ENCODE peak calls at places on chromosome 2, in four cellular contexts. X, A, U and N are unnamed samples.

GRCh38 chr2:36530178-36530982 is 67.6 kb downstream of the FEZ2 start:
- DNase-seq in X (no peak), A (no peak), U (peak), N (no peak)

GRCh38 chr2:36416370-36417165 is 61.0 kb downstream of the CRIM1 start:
- DNase-seq in X (no peak), A (no peak), U (peak), N (no peak)

GRCh38 chr2:45412754-45413379 is 198.2 kb downstream of the SRBD1 start:
- DNase-seq in X (no peak), A (no peak), U (peak), N (no peak)

GRCh38 chr2:20401495-20401855 is 45.4 kb upstream of the RHOB start:
- DNase-seq in X (no peak), A (no peak), U (no peak), N (no peak)

GRCh38 chr2:220103596-220103995 is 476.2 kb downstream of the SLC4A3 start:
- DNase-seq in X (no peak), A (no peak), U (no peak), N (no peak)

GRCh38 chr2:99974966-99975365 is 167.4 kb downstream of the AFF3 start:
- DNase-seq in X (no peak), A (no peak), U (peak), N (no peak)

GRCh38 chr2:128473175-128474013 is 154.7 kb upstream of the HS6ST1 start:
- DNase-seq in X (peak), A (peak), U (peak), N (peak)

GRCh38 chr2:71789556-71790219 is 336.3 kb downstream of the DYSF start:
- DNase-seq in X (no peak), A (no peak), U (peak), N (no peak)

GRCh38 chr2:179751184-179751809 is 110.1 kb downstream of the ZNF385B start:
- DNase-seq in X (no peak), A (no peak), U (peak), N (no peak)

GRCh38 chr2:126942427-126943203 is 43.9 kb downstream of the TEX51 start:
- DNase-seq in X (no peak), A (no peak), U (no peak), N (no peak)

GRCh38 chr2:65396348-65397026 is 35.9 kb downstream of the SPRED2 start:
- DNase-seq in X (no peak), A (no peak), U (peak), N (no peak)

GRCh38 chr2:98148968-98149697 is 62.2 kb downstream of the VWA3B start:
- DNase-seq in X (no peak), A (no peak), U (peak), N (no peak)

GRCh38 chr2:128280901-128281321 is 37.8 kb downstream of the HS6ST1 start:
- DNase-seq in X (no peak), A (no peak), U (peak), N (no peak)

GRCh38 chr2:224405841-224406370 is 4.0 kb upstream of the FAM124B start:
- DNase-seq in X (no peak), A (no peak), U (no peak), N (no peak)

GRCh38 chr2:220882507-220882906 is 689.6 kb downstream of the EPHA4 start:
- DNase-seq in X (no peak), A (no peak), U (no peak), N (no peak)

GRCh38 chr2:159879061-159879604 is 81.1 kb upstream of the CD302 start:
- DNase-seq in X (peak), A (peak), U (peak), N (no peak)

GRCh38 chr2:200274116-200275075 is 32.1 kb upstream of the SPATS2L start:
- DNase-seq in X (no peak), A (no peak), U (no peak), N (no peak)

GRCh38 chr2:61645911-61646310 is 107.8 kb upstream of the XPO1 start:
- DNase-seq in X (no peak), A (no peak), U (peak), N (no peak)

GRCh38 chr2:8539743-8540551 is 141.9 kb upstream of the ID2 start:
- DNase-seq in X (no peak), A (no peak), U (no peak), N (no peak)

GRCh38 chr2:30631051-30631671 is 176.1 kb downstream of the CAPN13 start:
- DNase-seq in X (no peak), A (no peak), U (no peak), N (peak)

GRCh38 chr2:163191372-163191771 is 352.8 kb upstream of the KCNH7 start:
- DNase-seq in X (no peak), A (no peak), U (peak), N (no peak)

GRCh38 chr2:197669077-197669476 is 6.3 kb downstream of the RFTN2 start:
- DNase-seq in X (no peak), A (no peak), U (no peak), N (no peak)

GRCh38 chr2:209005371-209005770 is 418.5 kb upstream of the MAP2 start:
- DNase-seq in X (no peak), A (no peak), U (no peak), N (no peak)

GRCh38 chr2:240601831-240602160 is 15.3 kb downstream of the CAPN10 start:
- DNase-seq in X (no peak), A (no peak), U (no peak), N (no peak)

GRCh38 chr2:222903234-222904220 is 42.7 kb downstream of the ACSL3 start:
- DNase-seq in X (no peak), A (peak), U (peak), N (no peak)

GRCh38 chr2:3127279-3127690 is 250.3 kb downstream of the EIPR1 start:
- DNase-seq in X (no peak), A (peak), U (no peak), N (no peak)

GRCh38 chr2:133972786-133973185 is 281.1 kb upstream of the MGAT5 start:
- DNase-seq in X (no peak), A (no peak), U (peak), N (no peak)

GRCh38 chr2:133635115-133635514 is 66.9 kb upstream of the NCKAP5 start:
- DNase-seq in X (no peak), A (no peak), U (no peak), N (no peak)